ENCODE peak calls at places on chromosome 6, in eight cellular contexts. U, Y, G, F, P, W, R and C are unnamed samples.
A peak's percentile ranks its signal among the peaks of the same experiment; 100 is the strongest.

GRCh38 chr6:156729248-156729647 is 47.9 kb upstream of the ARID1B start:
- DNase-seq in U (no peak), Y (peak; percentile 54), G (no peak), F (no peak), P (peak; percentile 58), W (peak; percentile 84), R (peak; percentile 36), C (peak; percentile 85)

GRCh38 chr6:155248021-155249001 is 15.5 kb upstream of the CLDN20 start:
- DNase-seq in U (peak; percentile 75), Y (peak; percentile 78), G (peak; percentile 65), F (peak; percentile 70), P (peak; percentile 80), W (peak; percentile 56), R (peak; percentile 36), C (peak; percentile 26)

GRCh38 chr6:166296035-166296883 is 11.9 kb downstream of the PRR18 start:
- DNase-seq in U (no peak), Y (no peak), G (no peak), F (no peak), P (no peak), W (no peak), R (no peak), C (no peak)

GRCh38 chr6:66226099-66226498 is 519.1 kb upstream of the EYS start:
- DNase-seq in U (no peak), Y (peak; percentile 2), G (peak; percentile 18), F (no peak), P (peak; percentile 63), W (no peak), R (no peak), C (no peak)

GRCh38 chr6:18595774-18596528 is 208.8 kb downstream of the RNF144B start:
- DNase-seq in U (peak; percentile 69), Y (peak; percentile 74), G (peak; percentile 40), F (peak; percentile 78), P (peak; percentile 76), W (peak; percentile 32), R (no peak), C (peak; percentile 36)

GRCh38 chr6:148616811-148617210 is 130.0 kb upstream of the UST start:
- DNase-seq in U (no peak), Y (peak; percentile 61), G (no peak), F (no peak), P (peak; percentile 63), W (no peak), R (no peak), C (no peak)

GRCh38 chr6:104669483-104669882 is 190.2 kb downstream of the HACE1 start:
- DNase-seq in U (no peak), Y (no peak), G (no peak), F (no peak), P (no peak), W (no peak), R (no peak), C (no peak)

GRCh38 chr6:48615041-48615440 is 504.0 kb upstream of the PTCHD4 start:
- DNase-seq in U (no peak), Y (peak; percentile 4), G (no peak), F (no peak), P (peak; percentile 32), W (peak; percentile 62), R (no peak), C (no peak)

GRCh38 chr6:84728602-84729001 is 35.8 kb downstream of the TBX18 start:
- DNase-seq in U (peak; percentile 39), Y (peak; percentile 47), G (peak; percentile 14), F (peak; percentile 55), P (peak; percentile 15), W (no peak), R (no peak), C (peak; percentile 45)

GRCh38 chr6:31202259-31203166 is 32.0 kb upstream of the POU5F1 start:
- DNase-seq in U (peak; percentile 40), Y (no peak), G (no peak), F (peak; percentile 27), P (no peak), W (no peak), R (no peak), C (peak; percentile 37)

GRCh38 chr6:46888578-46888977 is 33.2 kb downstream of the ADGRF5 start:
- DNase-seq in U (no peak), Y (peak; percentile 38), G (no peak), F (no peak), P (no peak), W (peak; percentile 81), R (no peak), C (peak; percentile 40)

GRCh38 chr6:100823041-100823440 is 58.1 kb downstream of the ASCC3 start:
- DNase-seq in U (no peak), Y (no peak), G (no peak), F (no peak), P (no peak), W (no peak), R (no peak), C (no peak)

GRCh38 chr6:107179004-107179403 is 63.7 kb upstream of the BEND3 start:
- DNase-seq in U (peak; percentile 30), Y (peak; percentile 8), G (no peak), F (no peak), P (peak; percentile 27), W (no peak), R (no peak), C (no peak)

GRCh38 chr6:42390228-42390934 is 61.3 kb downstream of the TRERF1 start:
- DNase-seq in U (no peak), Y (no peak), G (no peak), F (no peak), P (no peak), W (no peak), R (no peak), C (no peak)

GRCh38 chr6:17393335-17394191 is at the start of gene CAP2:
- DNase-seq in U (peak; percentile 48), Y (peak; percentile 73), G (peak; percentile 80), F (peak; percentile 93), P (peak; percentile 40), W (peak; percentile 69), R (no peak), C (peak; percentile 62)

GRCh38 chr6:65557224-65557623 is 149.8 kb downstream of the EYS start:
- DNase-seq in U (no peak), Y (no peak), G (no peak), F (no peak), P (no peak), W (no peak), R (no peak), C (no peak)

GRCh38 chr6:41132254-41132653 is 21.9 kb downstream of the TREML1 start:
- DNase-seq in U (no peak), Y (no peak), G (no peak), F (no peak), P (no peak), W (no peak), R (no peak), C (peak; percentile 58)

GRCh38 chr6:424741-425417 is 33.3 kb downstream of the IRF4 start:
- DNase-seq in U (no peak), Y (no peak), G (no peak), F (no peak), P (no peak), W (no peak), R (no peak), C (no peak)

GRCh38 chr6:106339334-106340029 is 13.9 kb upstream of the ATG5 start:
- DNase-seq in U (peak; percentile 57), Y (peak; percentile 91), G (peak; percentile 75), F (peak; percentile 82), P (peak; percentile 67), W (peak; percentile 52), R (no peak), C (peak; percentile 86)

GRCh38 chr6:10259676-10260075 is 155.2 kb downstream of the TFAP2A start:
- DNase-seq in U (no peak), Y (no peak), G (no peak), F (no peak), P (no peak), W (peak; percentile 41), R (no peak), C (no peak)

GRCh38 chr6:6725120-6725833 is 136.8 kb downstream of the LY86 start:
- DNase-seq in U (no peak), Y (no peak), G (no peak), F (peak; percentile 77), P (no peak), W (no peak), R (no peak), C (no peak)

GRCh38 chr6:13877116-13877515 is 47.6 kb upstream of the RNF182 start:
- DNase-seq in U (no peak), Y (peak; percentile 70), G (no peak), F (no peak), P (peak; percentile 23), W (peak; percentile 63), R (no peak), C (peak; percentile 35)

GRCh38 chr6:49551126-49551865 is 828 bp downstream of the C6orf141 start:
- DNase-seq in U (peak; percentile 40), Y (peak; percentile 32), G (no peak), F (peak; percentile 55), P (no peak), W (no peak), R (no peak), C (no peak)

GRCh38 chr6:46129634-46130505 is at the start of gene ENPP4:
- DNase-seq in U (peak; percentile 98), Y (peak; percentile 80), G (peak; percentile 72), F (peak; percentile 95), P (peak; percentile 77), W (peak; percentile 45), R (peak; percentile 100), C (peak; percentile 83)

GRCh38 chr6:124917769-124918168 is 44.5 kb upstream of the RNF217 start:
- DNase-seq in U (no peak), Y (peak; percentile 3), G (no peak), F (no peak), P (no peak), W (no peak), R (no peak), C (no peak)
- H3K79me2 ChIP-seq in U (no peaks in the 10 kb centered on the region), Y (no peaks in the 10 kb centered on the region), G (no peaks in the 10 kb centered on the region), F (no peaks in the 10 kb centered on the region), P (no peaks in the 10 kb centered on the region), W (no peaks in the 10 kb centered on the region), R (no peaks in the 10 kb centered on the region), C (no peaks in the 10 kb centered on the region)

GRCh38 chr6:158642097-158642601 is 2.4 kb downstream of the DYNLT1 start:
- DNase-seq in U (peak; percentile 85), Y (peak; percentile 96), G (no peak), F (no peak), P (peak; percentile 92), W (peak; percentile 92), R (no peak), C (peak; percentile 81)
- H3K79me2 ChIP-seq in U (peaks cover 51% of the 10 kb centered on the region), Y (peaks cover 70% of the 10 kb centered on the region), G (peaks cover 68% of the 10 kb centered on the region), F (peaks cover 12% of the 10 kb centered on the region), P (peaks cover 61% of the 10 kb centered on the region), W (peaks cover 71% of the 10 kb centered on the region), R (peaks cover 33% of the 10 kb centered on the region), C (peaks cover 65% of the 10 kb centered on the region)

DNA sequence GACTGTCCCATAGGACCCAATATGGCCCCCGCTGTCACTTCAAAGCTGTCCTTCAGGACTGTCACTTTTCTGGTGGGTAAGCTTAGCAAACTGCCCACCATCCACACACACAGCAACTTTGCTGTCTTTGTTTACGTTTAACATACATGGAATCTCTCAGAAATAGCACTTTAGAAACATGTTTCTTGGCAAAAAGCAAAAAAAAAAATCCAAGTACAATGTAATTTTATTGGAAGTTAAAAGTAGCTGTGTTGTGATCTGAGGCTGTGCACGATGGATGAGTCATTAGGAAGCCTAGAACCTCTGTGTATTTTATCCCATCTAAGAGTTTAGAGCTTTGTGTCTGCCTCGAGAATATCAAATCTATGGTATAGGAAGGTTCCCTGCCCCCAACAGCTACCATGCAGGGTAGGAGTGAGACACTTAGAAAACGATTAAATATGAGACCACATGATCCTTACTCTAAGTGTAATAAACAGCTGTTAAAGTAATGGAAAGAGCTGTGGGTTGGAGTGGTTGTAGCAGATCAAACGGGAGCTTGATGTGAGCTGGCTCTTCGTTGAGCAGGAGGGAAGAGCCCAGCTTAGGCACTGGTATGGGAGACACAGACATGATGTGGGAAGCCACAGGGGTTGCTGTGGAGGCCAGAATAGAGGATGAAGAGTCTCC is 119.5 kb downstream of the PLEKHG1 start:
- DNase-seq in U (no peak), Y (peak; percentile 6), G (no peak), F (no peak), P (peak; percentile 22), W (peak; percentile 36), R (no peak), C (no peak)
- H3K79me2 ChIP-seq in U (no peaks in the 10 kb centered on the region), Y (no peaks in the 10 kb centered on the region), G (no peaks in the 10 kb centered on the region), F (no peaks in the 10 kb centered on the region), P (no peaks in the 10 kb centered on the region), W (peaks cover 4% of the 10 kb centered on the region), R (no peaks in the 10 kb centered on the region), C (no peaks in the 10 kb centered on the region)

GRCh38 chr6:138680085-138680484 is 93.5 kb upstream of the CCDC28A start:
- DNase-seq in U (no peak), Y (peak; percentile 21), G (no peak), F (no peak), P (no peak), W (no peak), R (no peak), C (no peak)
- H3K79me2 ChIP-seq in U (peaks cover 86% of the 10 kb centered on the region), Y (peaks cover 13% of the 10 kb centered on the region), G (no peaks in the 10 kb centered on the region), F (peaks cover 19% of the 10 kb centered on the region), P (peaks cover 7% of the 10 kb centered on the region), W (peaks cover 70% of the 10 kb centered on the region), R (no peaks in the 10 kb centered on the region), C (peaks cover 98% of the 10 kb centered on the region)